ENCODE peak calls at places on chromosomes 12 and 14, in six cellular contexts. E, H, F, Z, X and V are unnamed samples.

GRCh38 chr14:91732859-91733477 is 1.1 kb upstream of the CATSPERB start:
- DNase-seq in E (no peak), H (no peak), F (no peak), Z (peak), X (no peak), V (no peak)

GRCh38 chr12:58443981-58444371 is 476.3 kb downstream of the LRIG3 start:
- DNase-seq in E (peak), H (no peak), F (no peak), Z (no peak), X (no peak), V (no peak)

GRCh38 chr14:77400216-77400615 is 23.0 kb downstream of the SAMD15 start:
- DNase-seq in E (no peak), H (no peak), F (no peak), Z (no peak), X (no peak), V (no peak)

GRCh38 chr14:96413526-96413925 is 21.6 kb downstream of the AK7 start:
- DNase-seq in E (no peak), H (no peak), F (no peak), Z (no peak), X (no peak), V (no peak)

GRCh38 chr14:61025239-61026223 is 44.5 kb downstream of the SLC38A6 start:
- DNase-seq in E (peak), H (peak), F (no peak), Z (peak), X (no peak), V (peak)

GRCh38 chr14:79705126-79705894 is 506.0 kb downstream of the DIO2 start:
- DNase-seq in E (no peak), H (no peak), F (no peak), Z (no peak), X (no peak), V (no peak)

GRCh38 chr12:117494833-117495714 is 133.6 kb upstream of the NOS1 start:
- DNase-seq in E (no peak), H (no peak), F (no peak), Z (peak), X (no peak), V (peak)

GRCh38 chr14:56216631-56217379 is 98.6 kb downstream of the PELI2 start:
- DNase-seq in E (peak), H (no peak), F (no peak), Z (no peak), X (no peak), V (no peak)

GRCh38 chr14:104390941-104391901 is 188.3 kb upstream of the C14orf180 start:
- DNase-seq in E (no peak), H (no peak), F (no peak), Z (no peak), X (no peak), V (no peak)

GRCh38 chr12:52975204-52975603 is 26.3 kb downstream of the KRT18 start:
- DNase-seq in E (peak), H (no peak), F (no peak), Z (no peak), X (no peak), V (peak)

GRCh38 chr12:107318554-107318803 is 225.1 kb upstream of the CRY1 start:
- DNase-seq in E (no peak), H (no peak), F (no peak), Z (no peak), X (no peak), V (no peak)

GRCh38 chr12:107458990-107459389 is 226.6 kb upstream of the PWP1 start:
- DNase-seq in E (no peak), H (no peak), F (no peak), Z (no peak), X (no peak), V (no peak)

GRCh38 chr12:27163048-27163715 is 80.8 kb upstream of the C12orf71 start:
- DNase-seq in E (peak), H (no peak), F (no peak), Z (no peak), X (no peak), V (no peak)

GRCh38 chr14:61153436-61153835 is 127.7 kb downstream of the TMEM30B start:
- DNase-seq in E (peak), H (no peak), F (no peak), Z (no peak), X (no peak), V (peak)

GRCh38 chr14:57168138-57168695 is 100.5 kb downstream of the EXOC5 start:
- DNase-seq in E (no peak), H (no peak), F (no peak), Z (no peak), X (no peak), V (no peak)

GRCh38 chr14:91827746-91828145 is 39.6 kb downstream of the TC2N start:
- DNase-seq in E (no peak), H (no peak), F (no peak), Z (no peak), X (no peak), V (no peak)

GRCh38 chr12:97173672-97174385 is 266.8 kb downstream of the NEDD1 start:
- DNase-seq in E (no peak), H (no peak), F (no peak), Z (no peak), X (no peak), V (no peak)

GRCh38 chr12:6312529-6313325 is 2.2 kb downstream of the PLEKHG6 start:
- DNase-seq in E (no peak), H (no peak), F (peak), Z (no peak), X (peak), V (no peak)

GRCh38 chr14:20855652-20856291 is 35.4 kb upstream of the RNASE3 start:
- DNase-seq in E (peak), H (peak), F (peak), Z (peak), X (peak), V (peak)

GRCh38 chr12:94805749-94806148 is 155.4 kb upstream of the TMCC3 start:
- DNase-seq in E (peak), H (no peak), F (no peak), Z (no peak), X (no peak), V (no peak)

GRCh38 chr12:68403296-68403695 is 71.1 kb upstream of the MDM1 start:
- DNase-seq in E (no peak), H (no peak), F (no peak), Z (no peak), X (no peak), V (no peak)

GRCh38 chr14:102931580-102932285 is 9.3 kb downstream of the AMN start:
- DNase-seq in E (no peak), H (no peak), F (no peak), Z (no peak), X (no peak), V (no peak)

GRCh38 chr12:91009319-91009950 is 4.7 kb upstream of the EPYC start:
- DNase-seq in E (peak), H (no peak), F (peak), Z (no peak), X (no peak), V (no peak)

GRCh38 chr14:63204407-63205280 is at the start of gene RHOJ:
- DNase-seq in E (peak), H (no peak), F (no peak), Z (no peak), X (peak), V (no peak)

GRCh38 chr12:25023808-25024207 is 74.9 kb upstream of the BCAT1 start:
- DNase-seq in E (no peak), H (no peak), F (no peak), Z (no peak), X (no peak), V (no peak)

GRCh38 chr12:34298176-34298970 is 276.1 kb downstream of the ALG10 start:
- DNase-seq in E (no peak), H (no peak), F (no peak), Z (no peak), X (no peak), V (no peak)

GRCh38 chr12:91931110-91931509 is 214.5 kb downstream of the BTG1 start:
- DNase-seq in E (no peak), H (no peak), F (no peak), Z (peak), X (no peak), V (no peak)

GRCh38 chr14:81427348-81428058 is 27.4 kb upstream of the STON2 start:
- DNase-seq in E (no peak), H (no peak), F (no peak), Z (no peak), X (no peak), V (no peak)

GRCh38 chr14:61252354-61253063 is 28.6 kb downstream of the TMEM30B start:
- DNase-seq in E (peak), H (peak), F (peak), Z (peak), X (peak), V (peak)

GRCh38 chr12:27672654-27673053 is 23.6 kb upstream of the REP15 start:
- DNase-seq in E (no peak), H (no peak), F (no peak), Z (no peak), X (no peak), V (no peak)

GRCh38 chr12:9730011-9730410 is 2.9 kb downstream of the CLECL1 start:
- DNase-seq in E (no peak), H (no peak), F (no peak), Z (no peak), X (no peak), V (no peak)

GRCh38 chr12:120196363-120196762 is 1.8 kb upstream of the GCN1 start:
- DNase-seq in E (no peak), H (no peak), F (no peak), Z (no peak), X (no peak), V (no peak)

GRCh38 chr14:104363891-104364760 is 215.4 kb upstream of the C14orf180 start:
- DNase-seq in E (no peak), H (no peak), F (no peak), Z (no peak), X (no peak), V (no peak)

GRCh38 chr12:6773662-6774351 is 1.5 kb downstream of the LAG3 start:
- DNase-seq in E (no peak), H (no peak), F (no peak), Z (no peak), X (no peak), V (no peak)

GRCh38 chr14:34710006-34710405 is 4.4 kb downstream of the CFL2 start:
- DNase-seq in E (no peak), H (no peak), F (no peak), Z (no peak), X (no peak), V (no peak)

GRCh38 chr14:34711808-34712712 is 2.3 kb downstream of the CFL2 start:
- DNase-seq in E (no peak), H (no peak), F (no peak), Z (no peak), X (no peak), V (no peak)

GRCh38 chr14:34713122-34713680 is 1.2 kb downstream of the CFL2 start:
- DNase-seq in E (no peak), H (no peak), F (no peak), Z (no peak), X (no peak), V (no peak)

GRCh38 chr14:34710744-34711143 is 3.6 kb downstream of the CFL2 start:
- DNase-seq in E (peak), H (no peak), F (no peak), Z (no peak), X (no peak), V (no peak)

GRCh38 chr14:34711169-34711568 is 3.2 kb downstream of the CFL2 start:
- DNase-seq in E (peak), H (no peak), F (peak), Z (peak), X (no peak), V (no peak)
- TF ChIP-seq CEBPB in E (no peak), H (no peak), F (no peak), Z (no peak), X (no peak), V (no peak)

GRCh38 chr14:92844220-92844619 is 50.1 kb downstream of the GOLGA5 start:
- DNase-seq in E (no peak), H (no peak), F (peak), Z (no peak), X (no peak), V (no peak)
- TF ChIP-seq CEBPB in E (no peak), H (no peak), F (no peak), Z (no peak), X (no peak), V (no peak)

GRCh38 chr12:13628067-13628466 is 353.3 kb downstream of the GRIN2B start:
- DNase-seq in E (no peak), H (no peak), F (no peak), Z (no peak), X (no peak), V (no peak)
- TF ChIP-seq CEBPB in E (no peak), H (no peak), F (no peak), Z (no peak), X (no peak), V (no peak)

DNA sequence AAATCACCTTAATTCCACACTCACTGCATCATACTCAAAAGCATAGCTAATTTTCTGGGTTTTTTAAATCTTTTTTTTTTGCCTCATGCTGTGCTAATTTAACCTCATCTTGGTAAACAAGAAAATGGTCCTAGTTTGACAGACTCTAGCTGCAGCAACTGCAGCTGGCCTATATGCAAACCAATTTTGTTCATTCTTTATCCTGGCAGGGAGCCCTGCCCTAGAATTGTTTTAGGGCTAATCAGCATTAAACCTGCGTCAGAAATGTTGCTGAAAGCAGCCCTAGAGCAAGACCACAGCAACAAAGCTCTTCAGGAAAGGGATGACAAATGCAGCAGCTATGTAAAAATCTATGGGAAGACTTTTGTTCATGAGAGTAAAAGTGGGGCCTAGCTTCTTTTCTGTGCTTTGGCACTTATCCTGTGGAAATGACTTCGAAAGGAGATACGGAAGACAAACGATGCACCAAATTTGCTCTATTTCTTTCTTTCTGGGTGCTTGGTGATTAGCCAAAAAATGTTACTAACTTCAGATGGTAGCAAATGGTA is 72.2 kb downstream of the DENND5B start:
- DNase-seq in E (peak), H (peak), F (no peak), Z (peak), X (no peak), V (peak)
- TF ChIP-seq CEBPB in E (peak), H (peak), F (no peak), Z (peak), X (no peak), V (no peak)

GRCh38 chr12:133130808-133131128 is 341 bp downstream of the ZNF10 start:
- DNase-seq in E (no peak), H (no peak), F (no peak), Z (no peak), X (no peak), V (no peak)
- TF ChIP-seq CEBPB in E (no peak), H (no peak), F (no peak), Z (no peak), X (no peak), V (no peak)

GRCh38 chr14:22097606-22098292 is 424.1 kb upstream of the OR4E1 start:
- DNase-seq in E (no peak), H (no peak), F (no peak), Z (no peak), X (no peak), V (no peak)

GRCh38 chr14:22098435-22098834 is 424.8 kb upstream of the OR4E1 start:
- DNase-seq in E (no peak), H (no peak), F (no peak), Z (no peak), X (no peak), V (no peak)

GRCh38 chr14:22096511-22096890 is 422.9 kb upstream of the OR4E1 start:
- DNase-seq in E (no peak), H (no peak), F (no peak), Z (no peak), X (no peak), V (no peak)

GRCh38 chr14:22097072-22097471 is 423.5 kb upstream of the OR4E1 start:
- DNase-seq in E (no peak), H (no peak), F (no peak), Z (no peak), X (no peak), V (no peak)

GRCh38 chr14:22095845-22096510 is 422.4 kb upstream of the OR4E1 start:
- DNase-seq in E (no peak), H (no peak), F (no peak), Z (no peak), X (no peak), V (peak)
- TF ChIP-seq CEBPB in E (no peak), H (no peak), F (no peak), Z (no peak), X (no peak), V (no peak)

DNA sequence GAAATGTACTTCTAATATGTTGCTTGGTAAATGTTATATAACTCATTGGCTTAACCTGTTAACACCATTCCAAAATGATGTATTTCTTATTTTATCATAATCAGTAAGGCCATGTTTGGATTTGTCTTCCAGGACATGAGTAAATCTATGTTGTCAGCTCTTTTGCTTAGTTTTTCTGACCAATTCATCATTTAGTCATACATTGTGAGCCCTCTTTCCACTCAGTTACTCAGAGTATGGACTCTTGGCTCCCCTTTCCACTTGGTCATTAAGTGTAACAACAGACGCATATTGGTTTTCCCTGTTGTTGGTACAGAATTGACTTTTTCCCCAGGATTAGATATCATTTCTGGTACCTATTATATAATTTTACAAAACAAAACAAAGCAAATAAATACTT is 9.0 kb upstream of the CLEC4D start:
- DNase-seq in E (no peak), H (no peak), F (no peak), Z (no peak), X (no peak), V (no peak)
- TF ChIP-seq CEBPB in E (no peak), H (no peak), F (no peak), Z (no peak), X (no peak), V (no peak)

GRCh38 chr12:109518820-109519665 is 41.6 kb downstream of the UBE3B start:
- DNase-seq in E (peak), H (peak), F (no peak), Z (peak), X (peak), V (peak)
- TF ChIP-seq CEBPB in E (no peak), H (no peak), F (no peak), Z (no peak), X (no peak), V (no peak)

GRCh38 chr12:54522213-54522612 is 24.7 kb downstream of the NCKAP1L start:
- DNase-seq in E (no peak), H (no peak), F (no peak), Z (no peak), X (no peak), V (no peak)
- TF ChIP-seq CEBPB in E (no peak), H (no peak), F (no peak), Z (no peak), X (no peak), V (no peak)